ENCODE peak calls at places on chromosomes 1 and 21, in seven cellular contexts. A, Q, B, O, C, V and R are unnamed samples.

GRCh38 chr1:15322648-15323350 is 75.8 kb downstream of the FHAD1 start:
- DNase-seq in O (no peak), A (no peak), B (peak; percentile 68), C (no peak), V (peak; percentile 35), Q (no peak), R (no peak)

GRCh38 chr1:156195853-156196252 is 1.9 kb downstream of the SLC25A44 start:
- DNase-seq in B (no peak), Q (no peak), C (no peak), O (no peak), A (no peak), V (no peak), R (no peak)

GRCh38 chr1:3993606-3994375 is 93.7 kb upstream of the C1orf174 start:
- DNase-seq in V (no peak), A (no peak), Q (no peak), C (no peak), O (no peak), B (no peak), R (no peak)

GRCh38 chr1:111015222-111015621 is 51.5 kb upstream of the LRIF1 start:
- DNase-seq in A (no peak), C (no peak), Q (no peak), O (no peak), V (peak; percentile 51), B (no peak), R (no peak)

GRCh38 chr1:66769512-66770229 is 17.4 kb downstream of the DYNLT5 start:
- DNase-seq in Q (no peak), B (peak; percentile 63), O (no peak), C (no peak), A (no peak), V (no peak), R (no peak)

GRCh38 chr1:114671011-114671938 is 1.4 kb upstream of the DENND2C start:
- DNase-seq in V (peak; percentile 12), C (no peak), B (no peak), O (no peak), A (no peak), Q (peak; percentile 9), R (no peak)

GRCh38 chr1:118366296-118366695 is 181.3 kb upstream of the SPAG17 start:
- DNase-seq in Q (peak; percentile 84), O (no peak), V (no peak), B (no peak), C (no peak), A (peak; percentile 0), R (no peak)

GRCh38 chr1:204065174-204065985 is 7.5 kb upstream of the SOX13 start:
- DNase-seq in Q (peak; percentile 62), V (no peak), O (no peak), C (no peak), A (no peak), B (peak; percentile 32), R (no peak)

GRCh38 chr1:33607444-33608005 is 135.1 kb downstream of the ZSCAN20 start:
- DNase-seq in O (no peak), A (no peak), Q (no peak), C (no peak), B (no peak), V (no peak), R (no peak)

GRCh38 chr1:244412116-244412639 is 39.5 kb downstream of the ADSS2 start:
- DNase-seq in V (no peak), C (no peak), Q (no peak), O (no peak), B (no peak), A (no peak), R (no peak)

GRCh38 chr1:159921700-159922498 is 3.4 kb downstream of the TAGLN2 start:
- DNase-seq in C (no peak), Q (peak; percentile 43), B (no peak), A (no peak), O (no peak), V (no peak), R (peak; percentile 71)

GRCh38 chr1:185646202-185646683 is 87.9 kb upstream of the HMCN1 start:
- DNase-seq in O (no peak), V (peak; percentile 98), C (no peak), B (no peak), Q (peak; percentile 100), A (peak; percentile 96), R (no peak)

GRCh38 chr1:25565188-25565591 is 21.8 kb downstream of the LDLRAP1 start:
- DNase-seq in Q (no peak), A (no peak), V (no peak), B (no peak), O (peak; percentile 28), C (peak; percentile 26), R (no peak)

GRCh38 chr1:208868554-208868953 is 624.4 kb upstream of the PLXNA2 start:
- DNase-seq in B (no peak), V (no peak), Q (peak; percentile 47), C (no peak), A (no peak), O (no peak), R (no peak)

GRCh38 chr1:39842726-39843305 is 40.5 kb downstream of the TRIT1 start:
- DNase-seq in A (no peak), Q (no peak), B (peak; percentile 68), O (no peak), C (no peak), V (no peak), R (no peak)

GRCh38 chr1:26530540-26530897 is 958 bp downstream of the RPS6KA1 start:
- DNase-seq in V (no peak), O (no peak), B (no peak), Q (no peak), A (no peak), C (no peak), R (no peak)

GRCh38 chr1:45010855-45011811 is at the start of gene HECTD3:
- DNase-seq in C (peak; percentile 74), O (peak; percentile 50), B (peak; percentile 90), V (peak; percentile 76), A (peak; percentile 70), Q (peak; percentile 80), R (no peak)

GRCh38 chr1:172005856-172006255 is 164.6 kb downstream of the DNM3 start:
- DNase-seq in Q (peak; percentile 66), V (no peak), A (peak; percentile 76), B (no peak), O (no peak), C (no peak), R (no peak)

GRCh38 chr1:110060034-110060661 is 10.3 kb downstream of the ALX3 start:
- DNase-seq in C (peak; percentile 63), B (peak; percentile 2), A (no peak), V (peak; percentile 49), O (peak; percentile 61), Q (peak; percentile 36), R (no peak)

GRCh38 chr21:44708866-44709425 is 2.4 kb downstream of the TSPEAR start:
- DNase-seq in A (no peak), V (no peak), B (no peak), Q (no peak), C (no peak), O (no peak), R (no peak)

GRCh38 chr1:231626951-231627614 is 493 bp downstream of the DISC1 start:
- DNase-seq in Q (peak; percentile 74), C (peak; percentile 35), O (peak; percentile 24), A (peak; percentile 40), B (no peak), V (no peak), R (peak; percentile 84)

GRCh38 chr1:24189528-24189927 is 2.4 kb upstream of the IFNLR1 start:
- DNase-seq in B (no peak), A (no peak), C (no peak), O (no peak), Q (no peak), V (no peak), R (no peak)

GRCh38 chr1:65924471-65924870 is 131.8 kb downstream of the PDE4B start:
- DNase-seq in A (peak; percentile 51), O (no peak), C (no peak), V (no peak), Q (peak; percentile 66), B (no peak), R (no peak)

GRCh38 chr21:43925609-43926008 is 60.6 kb downstream of the AGPAT3 start:
- DNase-seq in B (no peak), O (no peak), A (no peak), V (no peak), C (no peak), Q (no peak), R (no peak)

GRCh38 chr1:31795801-31796621 is 19.8 kb downstream of the SPOCD1 start:
- DNase-seq in V (no peak), O (no peak), C (no peak), A (peak; percentile 89), B (peak; percentile 63), Q (peak; percentile 95), R (no peak)

GRCh38 chr1:3074297-3074741 is 5.3 kb downstream of the PRDM16 start:
- DNase-seq in B (no peak), A (no peak), Q (no peak), C (no peak), O (no peak), V (peak; percentile 4), R (peak; percentile 80)

GRCh38 chr21:25186278-25186677 is 421.0 kb downstream of the MRPL39 start:
- DNase-seq in V (no peak), O (no peak), Q (no peak), B (no peak), C (no peak), A (no peak), R (no peak)

GRCh38 chr21:17295997-17296396 is 216.8 kb upstream of the CXADR start:
- DNase-seq in O (no peak), B (no peak), V (no peak), Q (no peak), C (no peak), A (no peak), R (no peak)